ENCODE peak calls at places on chromosomes 4 and X, in four cellular contexts. Q, H, U and Y are unnamed samples.
A peak's percentile ranks its signal among the peaks of the same experiment; 100 is the strongest.

GRCh38 chrX:110657073-110657472 is 138.5 kb downstream of the CHRDL1 start:
- DNase-seq in Q (no peak), U (no peak), H (no peak), Y (no peak)

GRCh38 chr4:77310931-77311330 is 153.9 kb downstream of the CCNG2 start:
- DNase-seq in H (no peak), U (no peak), Q (no peak), Y (peak; percentile 13)

GRCh38 chrX:119015407-119016242 is 41.2 kb downstream of the LONRF3 start:
- DNase-seq in Q (peak; percentile 42), U (peak; percentile 43), H (peak; percentile 53), Y (peak; percentile 73)

GRCh38 chrX:9577555-9577954 is 112.7 kb downstream of the TBL1X start:
- DNase-seq in Q (no peak), U (no peak), H (no peak), Y (peak; percentile 29)

GRCh38 chrX:140034916-140035315 is 69.6 kb upstream of the CXorf66 start:
- DNase-seq in Q (no peak), U (no peak), H (no peak), Y (no peak)

GRCh38 chrX:139831689-139832456 is 101.0 kb downstream of the ATP11C start:
- DNase-seq in H (peak; percentile 18), U (no peak), Q (no peak), Y (peak; percentile 70)

GRCh38 chr4:101252721-101253120 is 94.6 kb downstream of the PPP3CA start:
- DNase-seq in U (no peak), Q (no peak), H (no peak), Y (no peak)

GRCh38 chr4:168562021-168562691 is 65.3 kb downstream of the PALLD start:
- DNase-seq in U (no peak), H (no peak), Q (no peak), Y (peak; percentile 73)

GRCh38 chr4:40980318-40980883 is 230.6 kb downstream of the NSUN7 start:
- DNase-seq in Q (no peak), U (no peak), H (no peak), Y (peak; percentile 38)

GRCh38 chrX:54695231-54695630 is 102.8 kb downstream of the ITIH6 start:
- DNase-seq in H (no peak), U (no peak), Q (no peak), Y (no peak)

GRCh38 chr4:82733636-82734035 is 65.0 kb downstream of the SCD5 start:
- DNase-seq in H (no peak), Q (no peak), U (no peak), Y (peak; percentile 67)

GRCh38 chr4:152503606-152504290 is 32.1 kb downstream of the FBXW7 start:
- DNase-seq in U (no peak), H (no peak), Q (no peak), Y (no peak)

GRCh38 chr4:136768925-136769275 is 763.4 kb downstream of the PCDH18 start:
- DNase-seq in U (no peak), Q (no peak), H (no peak), Y (peak; percentile 27)

GRCh38 chr4:54433686-54434085 is 204.6 kb downstream of the PDGFRA start:
- DNase-seq in U (no peak), H (no peak), Q (no peak), Y (peak; percentile 10)

GRCh38 chr4:74338792-74339333 is 26.1 kb upstream of the EREG start:
- DNase-seq in Q (no peak), U (no peak), H (no peak), Y (peak; percentile 88)

GRCh38 chr4:168710353-168710946 is 213.6 kb downstream of the PALLD start:
- DNase-seq in U (peak; percentile 40), H (peak; percentile 60), Q (peak; percentile 33), Y (peak; percentile 76)

GRCh38 chrX:123905334-123905733 is 45.5 kb downstream of the XIAP start:
- DNase-seq in H (no peak), U (no peak), Q (no peak), Y (no peak)

GRCh38 chr4:122865421-122865820 is 38.8 kb downstream of the FGF2 start:
- DNase-seq in U (no peak), Q (no peak), H (no peak), Y (no peak)

GRCh38 chr4:1329408-1330371 is 17.3 kb upstream of the UVSSA start:
- DNase-seq in H (no peak), Q (no peak), U (no peak), Y (peak; percentile 32)

GRCh38 chr4:100428051-100428450 is 89.8 kb downstream of the EMCN start:
- DNase-seq in Q (peak; percentile 67), H (no peak), U (no peak), Y (peak; percentile 99)

GRCh38 chr4:85520765-85521749 is 46.1 kb downstream of the ARHGAP24 start:
- DNase-seq in H (no peak), Q (no peak), U (no peak), Y (no peak)

GRCh38 chrX:134676440-134676839 is 18.2 kb upstream of the PLAC1 start:
- DNase-seq in H (no peak), U (no peak), Q (no peak), Y (peak; percentile 70)

GRCh38 chr4:15912961-15913630 is 25.4 kb downstream of the FGFBP1 start:
- DNase-seq in H (no peak), Q (no peak), U (no peak), Y (peak; percentile 82)

GRCh38 chr4:78167510-78167909 is 110.4 kb downstream of the FRAS1 start:
- DNase-seq in Q (no peak), H (no peak), U (no peak), Y (no peak)

GRCh38 chr4:15457401-15458201 is 12.1 kb upstream of the CC2D2A start:
- DNase-seq in H (no peak), Q (peak; percentile 60), U (no peak), Y (peak; percentile 87)

GRCh38 chr4:127783026-127783769 is 1.1 kb downstream of the HSPA4L start:
- DNase-seq in Q (no peak), H (peak; percentile 70), U (peak; percentile 60), Y (peak; percentile 24)

GRCh38 chr4:7705602-7706001 is 234.1 kb downstream of the AFAP1 start:
- DNase-seq in U (no peak), Q (no peak), H (no peak), Y (no peak)

GRCh38 chr4:73603307-73603710 is 16.9 kb downstream of the RASSF6 start:
- DNase-seq in U (peak; percentile 42), Q (peak; percentile 39), H (no peak), Y (peak; percentile 97)

GRCh38 chr4:105808459-105809041 is 86.7 kb upstream of the NPNT start:
- DNase-seq in U (no peak), Q (peak; percentile 67), H (peak; percentile 36), Y (peak; percentile 84)

GRCh38 chrX:32443841-32444240 is 767.5 kb downstream of the DMD start:
- DNase-seq in Q (no peak), U (no peak), H (no peak), Y (no peak)

GRCh38 chr4:187179086-187180070 is 455.7 kb upstream of the FAT1 start:
- DNase-seq in Q (no peak), U (no peak), H (no peak), Y (no peak)

GRCh38 chr4:58111818-58112217 is 1001.6 kb upstream of the IGFBP7 start:
- DNase-seq in H (no peak), Q (no peak), U (no peak), Y (no peak)

GRCh38 chrX:102517331-102517730 is 792 bp upstream of the TMSB15A start:
- DNase-seq in H (no peak), Q (no peak), U (no peak), Y (no peak)

GRCh38 chr4:57018930-57019329 is 40.2 kb downstream of the POLR2B start:
- DNase-seq in U (no peak), H (no peak), Q (no peak), Y (no peak)

GRCh38 chr4:84738622-84739021 is 155.7 kb downstream of the CDS1 start:
- DNase-seq in H (no peak), Q (no peak), U (no peak), Y (no peak)

GRCh38 chr4:72031868-72032619 is at the start of gene NPFFR2:
- DNase-seq in U (no peak), Q (no peak), H (no peak), Y (peak; percentile 31)

GRCh38 chrX:18151661-18152060 is 69.0 kb downstream of the BEND2 start:
- DNase-seq in Q (no peak), U (no peak), H (no peak), Y (no peak)

GRCh38 chr4:159503243-159503642 is 400.4 kb downstream of the RAPGEF2 start:
- DNase-seq in U (no peak), Q (no peak), H (no peak), Y (no peak)